ENCODE peak calls at places on chromosomes 1 and 21, in five cellular contexts. H, U, P, J and N are unnamed samples.

GRCh38 chr1:157659576-157660247 is 40.9 kb downstream of the FCRL3 start:
- DNase-seq in P (no peak), H (no peak), U (no peak), J (no peak), N (no peak)

GRCh38 chr1:244969355-244970235 is 105.3 kb upstream of the HNRNPU start:
- DNase-seq in U (peak), J (no peak), P (peak), H (peak), N (peak)

GRCh38 chr1:109823543-109824348 is 60.0 kb upstream of the EPS8L3 start:
- DNase-seq in P (peak), U (peak), H (peak), J (no peak), N (no peak)

GRCh38 chr1:2255047-2255419 is 26.9 kb downstream of the SKI start:
- DNase-seq in P (no peak), H (no peak), J (no peak), U (no peak), N (no peak)

GRCh38 chr1:54051936-54052469 is 1.0 kb downstream of the TMEM59 start:
- DNase-seq in J (no peak), H (peak), U (peak), P (no peak), N (no peak)

GRCh38 chr1:206435450-206435849 is 34.8 kb upstream of the IKBKE start:
- DNase-seq in P (no peak), H (peak), U (no peak), J (no peak), N (no peak)

GRCh38 chr1:16410803-16411202 is 26.4 kb downstream of the SPATA21 start:
- DNase-seq in J (no peak), U (no peak), H (no peak), P (no peak), N (no peak)

GRCh38 chr21:45994086-45994661 is 12.6 kb downstream of the COL6A1 start:
- DNase-seq in P (peak), H (peak), U (no peak), J (peak), N (no peak)

GRCh38 chr1:232398823-232399222 is 231.1 kb downstream of the SIPA1L2 start:
- DNase-seq in U (no peak), J (no peak), H (no peak), P (no peak), N (no peak)

DNA sequence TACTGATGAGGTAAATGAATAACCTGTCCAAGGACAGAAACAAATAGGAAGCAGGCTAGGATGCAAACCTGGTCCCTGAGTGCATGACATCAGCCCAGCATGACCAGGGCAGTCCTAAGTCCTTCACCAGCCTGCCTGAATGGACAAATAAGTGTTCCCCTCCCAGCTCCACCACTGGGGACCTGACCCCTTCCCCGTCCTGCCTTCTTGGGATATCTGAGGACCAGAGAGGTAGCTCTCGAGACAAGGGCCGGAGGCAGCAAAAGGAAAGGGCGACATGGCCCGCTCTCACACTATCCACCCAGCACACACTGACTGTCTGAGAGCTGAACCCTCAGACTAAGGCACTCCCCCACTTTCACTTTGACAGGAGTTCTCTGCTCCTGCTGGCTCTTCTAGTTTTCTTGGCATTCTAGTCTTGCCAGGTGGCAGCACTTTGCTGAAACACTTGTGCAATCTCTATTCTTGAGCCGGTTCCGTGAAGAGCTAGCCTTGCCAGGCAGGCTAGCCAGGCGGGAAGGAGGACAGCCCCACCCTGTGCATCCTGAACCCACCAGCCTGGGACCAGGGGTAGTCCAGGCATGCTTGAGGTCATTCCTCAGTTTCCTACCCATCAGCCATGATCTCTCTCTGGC is 251.1 kb upstream of the RAB4A start:
- DNase-seq in H (no peak), P (no peak), U (no peak), J (no peak), N (no peak)
- TF ChIP-seq CTCF in H (no peak), P (no peak), U (no peak), J (no peak), N (no peak)

GRCh38 chr1:25590096-25590824 is 26.3 kb upstream of the MAN1C1 start:
- DNase-seq in P (peak), H (no peak), U (peak), J (no peak), N (no peak)
- TF ChIP-seq CTCF in P (peak), H (peak), U (peak), J (no peak), N (no peak)

DNA sequence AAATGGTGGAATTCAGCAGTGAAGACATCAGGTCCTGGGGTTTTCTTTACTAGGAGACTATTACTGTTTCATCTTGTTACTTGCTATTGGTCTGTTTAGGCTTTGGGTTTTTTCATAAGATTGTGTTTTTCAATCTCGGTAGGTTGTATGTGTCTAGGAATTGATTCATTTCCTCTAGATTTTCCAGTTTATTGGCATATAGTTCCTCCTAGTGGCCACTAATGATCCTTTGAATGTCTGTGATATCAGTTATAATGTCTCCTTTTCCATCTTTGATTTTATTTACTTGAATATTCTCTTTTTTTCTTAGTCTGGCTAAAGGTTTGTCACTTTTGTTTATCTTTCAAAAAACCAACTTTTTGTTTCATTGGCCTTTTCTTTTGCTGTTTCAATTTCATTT is 233.0 kb downstream of the RWDD3 start:
- DNase-seq in U (no peak), J (no peak), H (no peak), P (no peak), N (no peak)
- TF ChIP-seq CTCF in U (no peak), J (no peak), H (no peak), P (peak), N (no peak)

GRCh38 chr1:147496571-147496970 is 44.7 kb upstream of the BCL9 start:
- DNase-seq in J (no peak), U (peak), P (peak), H (peak), N (no peak)

GRCh38 chr1:147497826-147498225 is 43.5 kb upstream of the BCL9 start:
- DNase-seq in J (no peak), P (no peak), H (no peak), U (no peak), N (no peak)

GRCh38 chr1:147502760-147503159 is 38.5 kb upstream of the BCL9 start:
- DNase-seq in U (no peak), P (no peak), H (no peak), J (no peak), N (no peak)

GRCh38 chr1:147496044-147496443 is 45.3 kb upstream of the BCL9 start:
- DNase-seq in U (no peak), P (no peak), J (no peak), H (no peak), N (no peak)

DNA sequence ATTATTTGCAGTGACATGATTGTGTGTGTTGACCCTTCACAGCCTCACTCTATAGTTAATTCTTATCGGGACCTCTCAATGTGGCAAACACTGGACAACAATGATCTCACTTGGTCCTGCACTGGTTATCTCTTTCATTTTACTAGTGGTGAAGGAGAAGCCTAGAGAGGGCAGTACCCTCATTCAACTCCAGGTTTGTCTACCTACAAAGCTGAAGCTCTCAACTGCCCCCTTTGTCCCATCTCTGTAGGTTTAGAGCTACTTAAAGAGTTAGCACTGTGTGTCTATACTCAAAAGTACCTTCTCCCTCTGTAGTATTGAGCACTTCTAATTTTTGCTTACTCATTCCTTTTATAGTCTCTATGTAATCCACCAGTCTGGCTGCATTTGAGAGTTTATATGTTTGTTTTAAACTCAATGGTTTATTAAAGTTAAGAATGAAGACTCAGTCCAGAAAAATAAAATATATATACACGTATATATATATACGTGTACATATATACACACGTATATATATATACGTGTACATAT is 40.9 kb upstream of the BCL9 start:
- DNase-seq in J (no peak), H (no peak), P (no peak), U (no peak), N (no peak)
- TF ChIP-seq CTCF in J (no peak), H (no peak), P (peak), U (peak), N (no peak)

DNA sequence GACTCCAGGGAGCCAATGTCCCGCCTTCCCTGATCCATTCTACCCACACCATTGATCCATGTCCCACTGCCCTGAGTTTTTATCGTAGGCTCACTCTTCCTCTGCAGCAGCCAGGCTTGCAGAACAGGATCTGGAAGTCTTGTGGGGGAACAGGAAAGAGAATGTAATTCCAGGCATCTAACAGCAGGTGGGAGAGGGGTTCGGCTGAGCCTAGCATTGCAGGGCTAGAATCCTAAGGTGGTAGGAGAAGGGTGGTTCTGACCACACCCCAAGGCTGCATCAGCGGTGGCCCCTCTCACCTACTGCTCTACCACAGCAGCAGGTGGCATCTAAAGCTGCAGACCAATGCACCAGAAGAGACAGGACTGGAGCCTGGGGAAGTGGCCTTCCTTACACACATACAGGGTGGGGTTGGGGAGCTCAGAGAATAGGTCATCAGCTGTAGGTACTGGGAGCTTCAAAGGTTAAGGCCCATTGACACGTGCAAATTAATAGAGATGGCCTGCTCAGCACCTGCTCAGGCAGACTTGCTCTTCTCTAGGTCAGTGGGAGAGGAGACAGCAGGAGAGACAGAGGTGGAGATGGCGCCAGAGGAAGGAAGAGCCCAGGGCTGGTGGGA is 20.5 kb downstream of the KNCN start:
- DNase-seq in J (no peak), P (no peak), H (no peak), U (no peak), N (no peak)
- TF ChIP-seq CTCF in J (no peak), P (no peak), H (peak), U (peak), N (no peak)

GRCh38 chr1:47388548-47389238 is 27.4 kb upstream of the FOXE3 start:
- DNase-seq in H (peak), P (peak), U (peak), J (no peak), N (peak)
- TF ChIP-seq CTCF in H (peak), P (peak), U (peak), J (no peak), N (peak)

GRCh38 chr1:61922950-61923480 is 180.7 kb downstream of the PATJ start:
- DNase-seq in P (no peak), U (no peak), J (no peak), H (no peak), N (no peak)

GRCh38 chr1:61925591-61926298 is 183.5 kb downstream of the PATJ start:
- DNase-seq in P (no peak), J (no peak), U (no peak), H (no peak), N (no peak)

GRCh38 chr1:61926597-61926996 is 184.3 kb downstream of the PATJ start:
- DNase-seq in J (no peak), H (no peak), U (no peak), P (no peak), N (no peak)

GRCh38 chr1:61921435-61921834 is 179.2 kb downstream of the PATJ start:
- DNase-seq in U (no peak), P (no peak), H (no peak), J (no peak), N (no peak)
- TF ChIP-seq CTCF in U (peak), P (peak), H (peak), J (no peak), N (no peak)

GRCh38 chr1:29230553-29231378 is at the start of gene MECR:
- DNase-seq in H (peak), P (peak), U (peak), J (peak), N (peak)
- TF ChIP-seq CTCF in H (peak), P (peak), U (peak), J (no peak), N (peak)